ENCODE peak calls at places on chromosomes 4 and X, in four cellular contexts. P, S, V and A are unnamed samples. For H3K36me3, the result is how much of the 10 kb centered on the place peaks cover.

GRCh38 chr4:176818531-176818930 is 25.8 kb upstream of the VEGFC start:
- DNase-seq in P (no peak), S (no peak), V (no peak), A (no peak)

GRCh38 chr4:71148545-71148944 is 155.1 kb downstream of the DCK start:
- DNase-seq in P (no peak), S (no peak), V (no peak), A (no peak)

GRCh38 chr4:48254381-48255072 is 15.1 kb downstream of the TEC start:
- DNase-seq in P (no peak), S (peak), V (no peak), A (no peak)

GRCh38 chr4:112516401-112517066 is 554 bp upstream of the NEUROG2 start:
- DNase-seq in P (no peak), S (no peak), V (peak), A (no peak)

GRCh38 chr4:139014391-139015268 is 951 bp upstream of the NOCT start:
- DNase-seq in P (no peak), S (peak), V (peak), A (peak)

GRCh38 chr4:117400039-117400835 is 314.9 kb upstream of the TRAM1L1 start:
- DNase-seq in P (no peak), S (peak), V (no peak), A (peak)

GRCh38 chr4:24912252-24913098 is at the start of gene CCDC149:
- DNase-seq in P (peak), S (peak), V (peak), A (no peak)

GRCh38 chr4:8762356-8762755 is 109.3 kb downstream of the HMX1 start:
- DNase-seq in P (no peak), S (no peak), V (peak), A (no peak)

GRCh38 chr4:111475001-111475400 is 670.3 kb upstream of the FAM241A start:
- DNase-seq in P (no peak), S (peak), V (peak), A (no peak)

GRCh38 chrX:154135458-154136229 is 8.4 kb upstream of the OPN1LW start:
- DNase-seq in P (no peak), S (no peak), V (no peak), A (no peak)

GRCh38 chrX:101759000-101759399 is 99.3 kb upstream of the ARMCX2 start:
- DNase-seq in P (no peak), S (peak), V (peak), A (no peak)

GRCh38 chrX:119482497-119483480 is 14.5 kb downstream of the SLC25A5 start:
- DNase-seq in P (peak), S (peak), V (peak), A (no peak)

GRCh38 chr4:180558427-180558826 is 1684.8 kb upstream of the TENM3 start:
- DNase-seq in P (no peak), S (no peak), V (no peak), A (no peak)

GRCh38 chrX:126237524-126237923 is 71.4 kb upstream of the DCAF12L2 start:
- DNase-seq in P (no peak), S (no peak), V (no peak), A (no peak)

GRCh38 chr4:128854433-128854832 is 44.9 kb downstream of the JADE1 start:
- DNase-seq in P (no peak), S (peak), V (no peak), A (no peak)
- H3K36me3 ChIP-seq in P (under half), S (half or more), V (half or more), A (under half)

GRCh38 chr4:39568805-39569204 is 41.6 kb upstream of the UGDH start:
- DNase-seq in P (no peak), S (no peak), V (no peak), A (no peak)
- H3K4me3 ChIP-seq in P (no peak), S (no peak), V (no peak), A (no peak)

DNA sequence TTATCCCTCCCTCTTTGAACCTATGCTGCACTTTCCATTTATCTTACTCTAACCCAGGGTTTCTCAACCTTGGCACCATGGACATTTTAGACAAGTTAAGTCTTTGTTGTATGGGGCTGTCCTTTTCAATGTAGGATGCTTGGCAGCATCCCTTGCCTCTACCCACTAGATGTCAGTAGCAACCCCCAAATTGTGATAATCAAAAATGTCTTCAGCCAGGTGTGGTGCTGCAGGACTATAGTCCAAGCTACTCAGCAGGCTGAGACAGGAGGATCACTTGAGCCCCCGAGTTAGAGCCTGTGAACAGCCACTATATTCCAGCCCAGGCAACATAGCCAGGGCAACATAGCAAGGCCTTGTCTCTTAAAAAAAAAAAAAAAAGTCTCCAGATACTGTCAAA is 7.0 kb downstream of the LRCH2 start:
- DNase-seq in P (no peak), S (peak), V (peak), A (no peak)
- TF ChIP-seq CTCF in P (no peak), S (peak), V (peak), A (peak)

GRCh38 chr4:6795821-6796220 is 13.3 kb downstream of the KIAA0232 start:
- DNase-seq in P (no peak), S (no peak), V (no peak), A (no peak)
- H3K36me3 ChIP-seq in P (under half), S (under half), V (half or more), A (under half)

DNA sequence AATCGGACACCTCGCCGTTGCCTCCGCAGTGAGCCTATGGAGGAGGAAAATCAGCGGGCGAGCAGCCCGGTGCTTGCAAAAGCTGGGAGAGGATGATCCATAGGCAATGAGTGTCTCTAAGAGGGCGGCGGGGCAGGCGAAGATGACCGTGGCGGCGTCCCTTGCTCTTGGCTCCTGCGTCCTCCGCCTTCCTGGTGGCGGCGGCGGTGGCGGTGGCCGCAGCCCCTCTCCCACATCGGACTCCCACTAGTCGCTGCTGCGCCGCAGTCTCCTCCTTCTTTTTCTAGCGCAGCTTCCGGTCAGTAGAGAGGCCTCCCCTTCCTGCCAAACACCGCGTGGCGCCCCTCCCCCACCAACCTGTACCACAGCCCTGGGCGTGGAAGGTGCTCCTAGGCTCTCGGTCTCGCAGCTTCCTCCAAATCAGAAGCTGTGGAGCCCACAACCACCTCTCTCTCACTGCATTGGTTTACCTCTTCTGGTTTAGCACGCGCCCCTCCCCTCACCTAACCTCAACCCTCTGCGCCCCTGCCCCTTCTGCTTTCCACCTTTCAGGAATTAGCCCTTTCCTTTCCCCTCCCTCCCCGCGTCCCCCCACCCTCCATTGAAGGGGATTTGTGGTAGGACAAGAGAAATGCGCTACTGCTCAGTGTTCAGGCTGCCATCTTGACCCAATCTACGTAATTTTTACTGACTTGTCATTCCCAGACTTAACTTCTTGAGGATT is at the start of gene SPIN3:
- DNase-seq in P (peak), S (peak), V (peak), A (peak)
- H3K4me3 ChIP-seq in P (peak), S (peak), V (peak), A (peak)

GRCh38 chr4:70000713-70001112 is 4.9 kb downstream of the STATH start:
- DNase-seq in P (no peak), S (no peak), V (no peak), A (no peak)

GRCh38 chr4:69994782-69995181 is 984 bp upstream of the STATH start:
- DNase-seq in P (no peak), S (no peak), V (no peak), A (no peak)

GRCh38 chr4:69999420-69999819 is 3.7 kb downstream of the STATH start:
- DNase-seq in P (no peak), S (no peak), V (no peak), A (no peak)

GRCh38 chr4:69991016-69991415 is 4.8 kb upstream of the STATH start:
- DNase-seq in P (no peak), S (no peak), V (no peak), A (no peak)

DNA sequence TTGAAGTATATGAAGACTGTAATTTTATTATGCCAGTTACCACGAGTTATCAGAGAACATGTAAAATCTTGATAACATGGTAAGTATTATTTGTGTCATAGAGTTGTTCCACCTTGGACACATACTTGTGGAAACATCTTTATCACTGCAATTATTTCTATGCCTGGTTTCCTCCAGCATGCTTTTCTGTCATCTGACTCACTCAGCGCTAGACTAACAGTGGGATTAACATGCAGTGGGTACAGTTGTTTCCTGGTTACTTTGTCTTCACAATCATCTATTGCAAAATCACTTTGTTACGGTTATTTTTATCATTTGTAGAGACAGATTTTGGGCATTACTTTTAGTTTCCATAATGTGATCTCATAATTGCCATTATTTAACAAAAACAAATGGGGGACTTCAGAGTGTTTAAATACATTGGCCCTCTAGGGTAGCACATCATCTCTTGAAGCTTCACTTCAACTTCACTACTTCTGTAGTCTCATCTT is at the start of gene STATH:
- DNase-seq in P (no peak), S (no peak), V (no peak), A (no peak)
- TF ChIP-seq CTCF in P (no peak), S (no peak), V (no peak), A (no peak)

DNA sequence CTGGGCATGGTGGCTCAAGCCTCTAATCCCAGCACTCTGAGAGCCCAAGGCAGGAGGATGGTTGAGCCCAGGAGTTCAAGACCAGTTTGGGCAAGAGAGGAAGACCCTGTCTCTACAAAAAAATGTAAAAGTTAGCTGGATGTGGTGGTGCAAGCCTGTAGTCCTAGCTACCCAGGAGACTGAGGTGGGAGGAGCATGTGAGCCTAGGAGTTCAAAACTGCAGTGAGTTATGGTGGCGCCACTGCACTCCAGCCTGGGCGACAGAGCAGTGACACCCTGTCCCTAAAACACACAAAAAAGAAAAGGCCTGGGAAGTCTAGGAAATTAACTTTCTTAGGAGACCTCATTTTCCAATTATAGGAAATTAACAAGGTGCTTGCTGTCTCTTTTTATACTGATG is 76.8 kb downstream of the JAKMIP1 start:
- DNase-seq in P (no peak), S (no peak), V (peak), A (no peak)
- H3K36me3 ChIP-seq in P (under half), S (under half), V (under half), A (under half)

GRCh38 chr4:2364654-2365053 is 53.8 kb downstream of the ZFYVE28 start:
- DNase-seq in P (no peak), S (peak), V (peak), A (peak)

GRCh38 chr4:2363951-2364653 is 54.3 kb downstream of the ZFYVE28 start:
- DNase-seq in P (no peak), S (no peak), V (peak), A (no peak)

GRCh38 chr4:2366252-2367192 is 51.9 kb downstream of the ZFYVE28 start:
- DNase-seq in P (no peak), S (no peak), V (peak), A (no peak)

GRCh38 chr4:2365913-2366210 is 52.6 kb downstream of the ZFYVE28 start:
- DNase-seq in P (no peak), S (no peak), V (peak), A (no peak)

DNA sequence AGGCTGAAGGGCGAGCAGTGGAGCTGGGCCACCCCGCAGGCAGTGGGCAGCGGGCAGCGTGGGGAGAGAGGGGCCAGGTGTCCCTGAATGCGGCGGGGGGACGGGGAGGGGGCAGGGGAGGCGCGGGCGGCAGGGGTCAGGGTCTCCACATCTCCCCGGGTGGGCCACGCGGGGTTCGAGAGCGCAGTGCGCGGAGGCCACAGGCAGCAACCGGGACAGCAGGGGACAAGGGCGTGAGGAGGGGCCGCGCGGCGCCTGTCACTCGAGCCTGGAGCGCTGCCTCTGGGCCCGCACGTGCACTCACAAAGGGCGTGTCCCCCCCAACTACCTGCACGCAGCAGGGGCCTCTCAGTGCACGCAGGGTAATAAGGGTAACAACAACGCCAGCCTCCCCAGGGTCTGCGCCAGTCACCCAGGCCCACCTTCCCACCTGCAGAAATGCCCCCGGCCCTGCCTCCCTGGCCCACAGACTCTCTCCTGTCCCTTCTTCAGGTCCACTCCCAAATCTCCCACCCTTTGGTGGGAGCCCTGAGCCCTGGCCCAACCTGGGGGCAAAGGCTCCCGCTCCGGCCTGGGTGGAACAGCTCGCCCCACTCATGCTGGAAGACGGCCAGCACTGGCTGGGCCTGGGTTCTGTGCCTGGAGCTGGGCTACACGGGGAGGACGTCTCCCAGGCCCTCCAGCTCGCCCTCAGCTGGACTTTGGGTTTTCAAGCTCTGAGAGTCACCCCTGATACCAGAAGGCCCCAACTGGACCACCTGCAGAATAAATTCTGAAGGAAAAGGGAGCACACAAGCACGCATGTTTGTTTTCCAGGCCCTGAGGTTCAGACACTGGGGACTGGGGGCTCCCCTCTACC is 53.2 kb downstream of the ZFYVE28 start:
- DNase-seq in P (no peak), S (no peak), V (peak), A (no peak)
- H3K4me3 ChIP-seq in P (peak), S (peak), V (no peak), A (peak)